ENCODE peak calls at places on chromosome X, in ten cellular contexts. X is activated CD4-positive, alpha-beta T cell treated with anti-CD3 and anti-CD28 coated beads for 1 hour; K is RPMI8226; W is GM04504; Q is hippocampal formation; D is lower leg skin; I is stimulated activated CD8-positive, alpha-beta memory T cell treated with anti-CD3 and anti-CD28 coated beads, Interleukin-7, amount 100 ng/mL, for 1 hour; C is dorsolateral prefrontal cortex; T is T-helper 2 cell; M is left ventricle myocardium inferior. P is an unnamed sample.

GRCh38 chrX:21963226-21963625 is 22.7 kb downstream of the SMS start:
- DNase-seq in T (no peak), C (no peak), W (no peak), X (no peak), I (no peak), K (no peak), M (no peak), D (no peak), Q (no peak), P (no peak)

GRCh38 chrX:2595258-2595657 is 94.5 kb upstream of the DHRSX start:
- DNase-seq in T (no peak), W (peak), M (no peak), X (no peak), I (no peak), Q (no peak), D (no peak), C (no peak), K (no peak), P (no peak)

GRCh38 chrX:154313147-154313546 is 17.6 kb downstream of the TKTL1 start:
- DNase-seq in D (no peak), C (no peak), W (no peak), Q (no peak), T (peak), K (no peak), X (no peak), I (no peak), M (no peak), P (no peak)

GRCh38 chrX:69268637-69269036 is 103.4 kb upstream of the PJA1 start:
- DNase-seq in W (no peak), D (no peak), I (no peak), C (no peak), X (no peak), M (no peak), T (no peak), Q (no peak), K (no peak), P (no peak)

GRCh38 chrX:110568396-110568795 is 209.7 kb downstream of the RTL9 start:
- DNase-seq in D (no peak), C (no peak), Q (no peak), X (no peak), K (no peak), W (no peak), M (no peak), I (no peak), T (no peak), P (no peak)

GRCh38 chrX:47093248-47093647 is 15.0 kb downstream of the RGN start:
- DNase-seq in Q (peak), I (no peak), W (no peak), T (peak), M (no peak), C (no peak), X (no peak), K (peak), D (no peak), P (no peak)

GRCh38 chrX:150570512-150570911 is 2.1 kb downstream of the MTM1 start:
- DNase-seq in C (no peak), D (no peak), M (no peak), W (no peak), I (no peak), K (no peak), T (peak), Q (no peak), X (no peak), P (no peak)

GRCh38 chrX:149453030-149453429 is 52.1 kb downstream of the IDS start:
- DNase-seq in T (no peak), X (no peak), C (no peak), K (no peak), Q (no peak), D (no peak), W (peak), I (no peak), M (no peak), P (no peak)

GRCh38 chrX:79159800-79160199 is 15.3 kb downstream of the GPR174 start:
- DNase-seq in I (no peak), D (no peak), Q (no peak), K (no peak), M (no peak), C (no peak), W (no peak), X (no peak), T (peak), P (no peak)

GRCh38 chrX:313546-313945 is 5.0 kb downstream of the GTPBP6 start:
- DNase-seq in T (no peak), D (no peak), M (peak), X (no peak), Q (no peak), K (no peak), I (no peak), C (no peak), W (no peak), P (no peak)

GRCh38 chrX:48998391-48998790 is 3.7 kb downstream of the GRIPAP1 start:
- DNase-seq in D (no peak), C (no peak), M (no peak), K (no peak), T (no peak), X (no peak), Q (no peak), I (no peak), W (no peak), P (no peak)